ENCODE peak calls at places on chromosomes 6 and 20, in four cellular contexts. Z, V, K and D are unnamed samples.

GRCh38 chr6:98779618-98780017 is 54.8 kb upstream of the POU3F2 start:
- DNase-seq in K (no peak), Z (no peak), V (no peak), D (no peak)

GRCh38 chr6:42154461-42155209 is 12.2 kb upstream of the C6orf132 start:
- DNase-seq in K (no peak), Z (no peak), V (no peak), D (no peak)

GRCh38 chr6:18693923-18694322 is 306.8 kb downstream of the RNF144B start:
- DNase-seq in K (no peak), V (no peak), Z (no peak), D (no peak)

GRCh38 chr6:20565291-20565690 is 31.0 kb downstream of the CDKAL1 start:
- DNase-seq in V (no peak), K (peak), Z (no peak), D (no peak)

GRCh38 chr20:35368616-35369423 is 43.0 kb downstream of the UQCC1 start:
- DNase-seq in Z (no peak), V (no peak), K (no peak), D (no peak)

GRCh38 chr6:10526156-10526555 is 5.0 kb downstream of the GCNT2 start:
- DNase-seq in Z (peak), V (no peak), K (no peak), D (no peak)

GRCh38 chr6:165676435-165677068 is 13.5 kb upstream of the PDE10A start:
- DNase-seq in Z (no peak), V (no peak), K (peak), D (no peak)

GRCh38 chr6:27644528-27644927 is 171.6 kb upstream of the ZNF184 start:
- DNase-seq in Z (no peak), K (no peak), V (no peak), D (no peak)

GRCh38 chr20:3685341-3685740 is 3.5 kb upstream of the ADAM33 start:
- DNase-seq in V (no peak), K (peak), Z (no peak), D (no peak)